ENCODE peak calls at places on chromosome 15, in four cellular contexts. U is HCT116, R is OCI-LY7, I is neuronal stem cell. K is an unnamed sample.

GRCh38 chr15:72354496-72354895 is 21.3 kb downstream of the HEXA start:
- DNase-seq in R (no peak), I (no peak), U (no peak), K (no peak)

GRCh38 chr15:74531144-74531811 is 9.7 kb upstream of the ARID3B start:
- DNase-seq in I (no peak), R (no peak), U (no peak), K (peak)

GRCh38 chr15:29674661-29675533 is 147.4 kb downstream of the TJP1 start:
- DNase-seq in R (no peak), U (no peak), I (peak), K (peak)

GRCh38 chr15:57290192-57290591 is 86.1 kb upstream of the CGNL1 start:
- DNase-seq in R (no peak), U (no peak), I (no peak), K (no peak)

GRCh38 chr15:68820205-68820588 is 498 bp downstream of the ANP32A start:
- DNase-seq in R (peak), I (no peak), U (no peak), K (no peak)

GRCh38 chr15:74960995-74961588 is 4.5 kb upstream of the RPP25 start:
- DNase-seq in U (no peak), I (no peak), R (no peak), K (peak)

GRCh38 chr15:68367226-68367625 is 64.7 kb downstream of the ITGA11 start:
- DNase-seq in R (no peak), U (no peak), I (no peak), K (no peak)

GRCh38 chr15:77865106-77865630 is 212.3 kb downstream of the TBC1D2B start:
- DNase-seq in R (no peak), I (no peak), U (no peak), K (no peak)

GRCh38 chr15:35399901-35400300 is 146.1 kb downstream of the DPH6 start:
- DNase-seq in U (no peak), I (no peak), R (no peak), K (no peak)

GRCh38 chr15:45425135-45425534 is 46.8 kb upstream of the GATM start:
- DNase-seq in U (no peak), I (no peak), R (no peak), K (no peak)

GRCh38 chr15:89770041-89770440 is 6.1 kb upstream of the MESP2 start:
- DNase-seq in U (no peak), I (no peak), R (no peak), K (peak)

GRCh38 chr15:45612790-45613415 is 21.9 kb upstream of the SQOR start:
- DNase-seq in I (no peak), R (no peak), U (no peak), K (peak)

GRCh38 chr15:28892789-28893610 is 7.2 kb downstream of the APBA2 start:
- DNase-seq in I (no peak), R (no peak), U (no peak), K (no peak)

GRCh38 chr15:69793783-69794451 is 303.8 kb downstream of the TLE3 start:
- DNase-seq in I (no peak), U (no peak), R (no peak), K (peak)

GRCh38 chr15:55715355-55716076 is 27.4 kb downstream of the PRTG start:
- DNase-seq in I (no peak), U (no peak), R (no peak), K (no peak)

GRCh38 chr15:77869021-77869895 is 208.3 kb downstream of the TBC1D2B start:
- DNase-seq in U (no peak), R (no peak), I (no peak), K (peak)

GRCh38 chr15:57251941-57252340 is 124.4 kb upstream of the CGNL1 start:
- DNase-seq in U (no peak), R (no peak), I (no peak), K (no peak)

GRCh38 chr15:60005352-60006202 is 1.5 kb downstream of the FOXB1 start:
- DNase-seq in R (no peak), U (no peak), I (no peak), K (peak)

GRCh38 chr15:92845109-92845508 is 55.0 kb upstream of the CHD2 start:
- DNase-seq in U (no peak), I (no peak), R (peak), K (no peak)

GRCh38 chr15:58331903-58332675 is 99.7 kb upstream of the LIPC start:
- DNase-seq in R (peak), I (peak), U (peak), K (peak)

GRCh38 chr15:58330836-58331561 is 100.8 kb upstream of the LIPC start:
- DNase-seq in R (peak), I (no peak), U (no peak), K (no peak)

GRCh38 chr15:58330468-58330793 is 101.4 kb upstream of the LIPC start:
- DNase-seq in I (no peak), R (no peak), U (no peak), K (no peak)

GRCh38 chr15:58332676-58333400 is 99.0 kb upstream of the LIPC start:
- DNase-seq in I (no peak), R (no peak), U (no peak), K (no peak)

GRCh38 chr15:58331562-58331902 is 100.3 kb upstream of the LIPC start:
- DNase-seq in U (no peak), I (no peak), R (no peak), K (peak)
- H2AFZ ChIP-seq in U (peak), I (peak), R (peak), K (peak)

GRCh38 chr15:98363416-98363815 is 284.9 kb upstream of the IGF1R start:
- DNase-seq in R (no peak), I (no peak), U (no peak), K (no peak)
- H2AFZ ChIP-seq in R (no peak), I (no peak), U (no peak), K (no peak)

GRCh38 chr15:52328680-52329079 is 33.1 kb upstream of the MYO5C start:
- DNase-seq in U (no peak), I (no peak), R (no peak), K (no peak)
- H2AFZ ChIP-seq in U (no peak), I (no peak), R (no peak), K (no peak)

GRCh38 chr15:101294731-101295606 is at the start of gene SNRPA1:
- DNase-seq in R (peak), U (peak), I (peak), K (peak)
- H2AFZ ChIP-seq in R (peak), U (peak), I (peak), K (peak)

GRCh38 chr15:87478688-87479072 is 777.9 kb downstream of the NTRK3 start:
- DNase-seq in U (no peak), R (no peak), I (no peak), K (no peak)

GRCh38 chr15:87483468-87483867 is 773.1 kb downstream of the NTRK3 start:
- DNase-seq in U (no peak), R (no peak), I (no peak), K (no peak)

GRCh38 chr15:87477056-87477455 is 779.5 kb downstream of the NTRK3 start:
- DNase-seq in R (no peak), U (no peak), I (no peak), K (no peak)

GRCh38 chr15:87477759-87478687 is 778.5 kb downstream of the NTRK3 start:
- DNase-seq in R (no peak), U (no peak), I (peak), K (peak)
- H2AFZ ChIP-seq in R (no peak), U (no peak), I (peak), K (peak)

GRCh38 chr15:64503197-64503596 is 42.8 kb downstream of the ZNF609 start:
- DNase-seq in U (no peak), I (no peak), R (peak), K (no peak)
- H2AFZ ChIP-seq in U (no peak), I (no peak), R (no peak), K (no peak)

GRCh38 chr15:38163651-38164050 is 89.0 kb upstream of the SPRED1 start:
- DNase-seq in I (no peak), R (no peak), U (no peak), K (no peak)
- H2AFZ ChIP-seq in I (peak), R (no peak), U (no peak), K (no peak)

GRCh38 chr15:91258436-91258779 is 158.4 kb downstream of the SV2B start:
- DNase-seq in U (no peak), I (no peak), R (peak), K (no peak)
- H2AFZ ChIP-seq in U (no peak), I (no peak), R (no peak), K (no peak)

GRCh38 chr15:48536681-48537091 is 108.8 kb downstream of the FBN1 start:
- DNase-seq in I (no peak), R (no peak), U (no peak), K (no peak)
- H2AFZ ChIP-seq in I (no peak), R (no peak), U (no peak), K (no peak)